ENCODE peak calls at places on chromosomes 16 and 17, in six cellular contexts. V, H, R, I, P and M are unnamed samples.

GRCh38 chr17:47119746-47120520 is 69.2 kb downstream of the CDC27 start:
- DNase-seq in P (no peak), I (no peak), V (no peak), R (no peak), H (peak), M (no peak)

GRCh38 chr16:30744146-30744545 is 4.1 kb upstream of the PHKG2 start:
- DNase-seq in P (no peak), V (no peak), R (no peak), I (no peak), H (no peak), M (no peak)

GRCh38 chr16:80993293-80993691 is 13.4 kb downstream of the CMC2 start:
- DNase-seq in R (no peak), H (peak), P (no peak), V (no peak), I (no peak), M (no peak)

GRCh38 chr16:19135896-19136438 is 22.2 kb downstream of the ITPRIPL2 start:
- DNase-seq in V (no peak), P (no peak), I (no peak), R (no peak), H (no peak), M (no peak)

GRCh38 chr17:68566145-68566738 is 34.9 kb downstream of the FAM20A start:
- DNase-seq in V (no peak), I (no peak), H (no peak), P (no peak), R (no peak), M (no peak)

GRCh38 chr16:29116980-29117379 is 132.1 kb downstream of the LAT start:
- DNase-seq in V (no peak), I (no peak), P (no peak), H (no peak), R (no peak), M (no peak)

GRCh38 chr16:70695351-70696070 is 9.7 kb upstream of the MTSS2 start:
- DNase-seq in H (no peak), I (no peak), P (no peak), V (no peak), R (no peak), M (peak)

GRCh38 chr16:54655171-54655590 is 275.5 kb upstream of the IRX5 start:
- DNase-seq in H (no peak), I (peak), V (no peak), P (no peak), R (peak), M (peak)

GRCh38 chr16:85395207-85395912 is 217.8 kb upstream of the GSE1 start:
- DNase-seq in R (peak), V (no peak), H (peak), P (peak), I (peak), M (peak)

GRCh38 chr17:82494236-82495055 is 25.1 kb upstream of the FOXK2 start:
- DNase-seq in H (peak), R (peak), I (peak), P (peak), V (peak), M (peak)

GRCh38 chr17:74466111-74466784 is at the start of gene CD300A:
- DNase-seq in P (no peak), I (no peak), H (no peak), R (no peak), V (peak), M (no peak)

GRCh38 chr16:80317132-80318098 is 223.4 kb upstream of the DYNLRB2 start:
- DNase-seq in I (no peak), P (no peak), H (no peak), V (peak), R (no peak), M (no peak)

GRCh38 chr16:81842564-81843242 is 63.6 kb downstream of the PLCG2 start:
- DNase-seq in R (no peak), V (no peak), I (no peak), P (no peak), H (no peak), M (no peak)

GRCh38 chr16:65532218-65532617 is 410.4 kb upstream of the CDH11 start:
- DNase-seq in P (no peak), I (no peak), V (no peak), R (no peak), H (no peak), M (no peak)

GRCh38 chr16:85752511-85753420 is 1.9 kb upstream of the C16orf74 start:
- DNase-seq in P (no peak), R (no peak), I (no peak), V (peak), H (no peak), M (peak)

GRCh38 chr17:40951011-40951622 is 13.7 kb upstream of the KRT23 start:
- DNase-seq in V (no peak), H (no peak), P (no peak), I (no peak), R (no peak), M (no peak)

GRCh38 chr17:77317091-77317519 is 176.3 kb downstream of the SEC14L1 start:
- DNase-seq in I (peak), H (no peak), P (peak), R (peak), V (no peak), M (no peak)

GRCh38 chr17:49755681-49756283 is 8.1 kb downstream of the FAM117A start:
- DNase-seq in H (no peak), V (no peak), P (no peak), I (no peak), R (no peak), M (no peak)

GRCh38 chr17:3935140-3935542 is 18.9 kb upstream of the P2RX1 start:
- DNase-seq in H (peak), R (no peak), P (no peak), I (no peak), V (peak), M (peak)

GRCh38 chr16:86579268-86580062 is 1.1 kb downstream of the FOXL1 start:
- DNase-seq in R (peak), V (no peak), P (no peak), H (no peak), I (peak), M (no peak)

GRCh38 chr16:12086861-12087260 is 110.3 kb downstream of the SNX29 start:
- DNase-seq in R (no peak), V (no peak), H (no peak), I (no peak), P (peak), M (no peak)

GRCh38 chr17:75077490-75078096 is 10.2 kb upstream of the SLC16A5 start:
- DNase-seq in V (peak), P (peak), R (peak), H (no peak), I (no peak), M (no peak)

GRCh38 chr17:83178533-83179201 is 99.3 kb downstream of the METRNL start:
- DNase-seq in H (no peak), P (peak), R (no peak), I (peak), V (peak), M (no peak)

GRCh38 chr16:24863582-24864437 is 18.0 kb downstream of the SLC5A11 start:
- DNase-seq in I (no peak), P (no peak), H (no peak), V (no peak), R (no peak), M (no peak)

GRCh38 chr17:76570457-76570856 is 15.2 kb downstream of the ST6GALNAC2 start:
- DNase-seq in V (peak), I (no peak), R (no peak), P (no peak), H (no peak), M (no peak)

GRCh38 chr16:58814348-58814801 is 80.3 kb upstream of the GOT2 start:
- DNase-seq in I (no peak), H (peak), V (peak), R (no peak), P (no peak), M (peak)

GRCh38 chr16:35573407-35573806 is 2114.0 kb downstream of the TP53TG3F start:
- DNase-seq in R (no peak), I (no peak), P (no peak), H (no peak), V (no peak), M (no peak)

GRCh38 chr17:7478276-7479138 is 924 bp downstream of the ZBTB4 start:
- DNase-seq in I (no peak), V (no peak), H (no peak), P (peak), R (peak), M (no peak)

GRCh38 chr17:69552986-69553667 is 138.6 kb downstream of the MAP2K6 start:
- DNase-seq in R (no peak), I (no peak), H (no peak), P (no peak), V (no peak), M (no peak)

GRCh38 chr16:1089822-1090619 is 6.0 kb downstream of the C1QTNF8 start:
- DNase-seq in H (no peak), R (peak), V (no peak), I (peak), P (peak), M (no peak)

GRCh38 chr17:70797166-70797565 is 627.8 kb downstream of the KCNJ2 start:
- DNase-seq in I (no peak), V (no peak), H (no peak), P (no peak), R (no peak), M (no peak)

DNA sequence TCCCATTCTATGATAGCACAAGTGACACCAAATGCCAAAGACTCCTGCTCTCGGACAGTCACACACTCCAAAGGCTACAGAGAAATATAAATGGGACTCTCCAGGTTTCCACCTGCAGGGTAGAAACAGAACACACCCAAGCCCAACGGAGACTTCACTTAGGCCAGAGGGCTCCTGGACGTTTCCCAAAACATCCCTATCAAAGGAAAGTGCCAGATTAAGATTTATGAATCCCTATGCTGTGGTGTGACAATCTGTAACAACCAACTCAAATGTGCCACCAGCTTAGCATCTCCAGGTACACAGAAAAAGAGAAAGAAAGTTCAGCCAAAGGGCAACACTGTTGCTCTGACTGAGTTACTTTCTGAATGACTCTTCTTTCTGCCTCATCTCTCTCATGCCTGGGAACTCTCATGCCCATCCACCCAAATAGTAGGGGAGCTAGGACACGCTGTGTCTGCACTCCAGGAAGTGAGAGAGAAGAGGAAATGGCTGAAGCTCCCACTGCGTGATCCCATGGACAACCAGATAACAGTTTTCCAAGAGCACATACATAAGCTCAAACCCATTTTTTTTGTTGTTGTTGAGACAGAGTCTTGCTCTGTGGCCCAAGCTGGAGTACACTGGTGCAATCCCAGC is 49.7 kb downstream of the SMG6 start:
- DNase-seq in R (no peak), P (no peak), I (no peak), H (no peak), V (no peak), M (no peak)
- H3K27ac ChIP-seq in R (no peak), P (no peak), I (no peak), H (no peak), V (no peak), M (no peak)

DNA sequence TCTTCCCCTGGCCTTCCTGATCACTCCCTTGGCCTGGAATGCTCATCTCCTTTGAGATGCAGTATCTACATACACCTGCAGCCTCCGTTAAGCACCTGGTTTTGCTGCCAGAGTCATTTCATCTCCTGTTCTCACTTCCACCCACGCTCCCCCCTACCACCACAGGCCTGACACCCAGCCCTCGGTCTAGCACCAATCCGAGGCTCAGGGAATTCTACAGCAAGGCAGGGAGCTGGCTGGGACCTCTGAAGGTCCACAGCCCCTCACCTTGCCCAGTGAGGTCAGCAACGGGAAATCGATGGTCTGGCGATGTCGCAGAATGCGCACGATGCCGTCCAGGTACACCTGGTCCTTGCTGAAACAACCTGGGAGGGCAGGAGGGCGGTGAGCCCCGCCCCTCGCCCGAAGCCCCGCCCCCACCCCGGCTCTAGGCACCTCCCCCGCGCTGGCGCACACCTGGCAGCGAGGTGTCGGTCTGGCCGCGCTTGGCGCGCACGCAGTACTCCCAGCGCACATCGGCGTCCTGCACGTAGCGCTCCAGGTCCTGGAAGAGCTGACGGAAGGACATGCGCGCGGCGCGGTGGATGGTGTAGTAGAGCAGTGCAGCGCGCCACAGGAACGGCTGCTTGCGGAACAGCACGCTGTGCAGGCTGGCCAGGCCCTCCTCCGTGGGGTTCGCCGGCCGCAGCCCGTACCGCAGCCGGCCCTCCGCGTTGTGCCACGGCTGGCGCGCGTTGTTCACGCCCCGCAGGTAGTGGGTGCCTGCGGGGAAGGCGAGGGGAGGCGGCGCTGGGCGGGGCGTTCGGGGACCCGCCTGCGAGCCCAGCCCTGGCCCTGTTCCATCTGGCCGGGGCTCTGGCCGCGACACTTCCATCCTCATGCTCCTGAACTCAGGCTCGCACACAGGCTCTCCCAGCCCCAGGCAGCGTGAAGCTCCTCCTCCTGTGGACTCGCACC is 5.7 kb downstream of the MATCAP1 start:
- DNase-seq in R (peak), I (no peak), P (peak), V (peak), H (no peak), M (no peak)
- H3K27ac ChIP-seq in R (peak), I (no peak), P (no peak), V (no peak), H (no peak), M (no peak)

GRCh38 chr16:4846901-4847773 is at the start of the genes GLYR1 and UBN1:
- DNase-seq in V (peak), I (peak), R (peak), P (peak), H (peak), M (peak)

GRCh38 chr16:4852221-4852872 is 5.1 kb downstream of the UBN1 start:
- DNase-seq in V (no peak), I (peak), R (no peak), H (no peak), P (no peak), M (no peak)

GRCh38 chr16:4846503-4846900 is 586 bp downstream of the GLYR1 start:
- DNase-seq in V (peak), R (no peak), I (peak), H (no peak), P (peak), M (peak)

GRCh38 chr16:4847774-4848587 is 700 bp downstream of the UBN1 start:
- DNase-seq in H (no peak), P (peak), R (peak), V (peak), I (peak), M (peak)

GRCh38 chr16:4850211-4850610 is 2.9 kb downstream of the UBN1 start:
- DNase-seq in H (no peak), V (no peak), R (no peak), P (no peak), I (no peak), M (no peak)
- H3K27ac ChIP-seq in H (no peak), V (no peak), R (peak), P (no peak), I (no peak), M (no peak)

DNA sequence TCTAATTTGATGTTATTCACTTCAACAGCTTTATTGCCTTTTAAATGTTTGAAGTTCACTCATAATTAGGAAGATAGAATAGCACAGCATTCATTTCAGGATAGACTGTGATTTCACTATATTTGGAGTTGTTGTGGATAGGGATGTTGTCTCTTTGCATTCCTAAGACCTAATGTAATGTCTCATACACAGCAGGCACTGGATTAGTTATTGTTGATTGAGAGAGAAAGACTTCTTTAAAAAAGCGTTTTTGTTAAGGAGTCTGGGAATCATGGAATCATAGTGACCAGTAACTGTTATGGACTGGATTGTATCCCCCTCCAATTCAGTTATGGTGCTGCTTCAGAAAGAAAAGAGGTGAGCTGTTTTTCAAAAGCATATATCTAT is 122.0 kb downstream of the USP22 start:
- DNase-seq in I (no peak), H (no peak), V (no peak), P (no peak), R (no peak), M (no peak)
- H3K27ac ChIP-seq in I (peak), H (no peak), V (no peak), P (no peak), R (peak), M (no peak)

GRCh38 chr16:87829988-87830672 is 39.2 kb downstream of the SLC7A5 start:
- DNase-seq in H (no peak), I (no peak), V (no peak), R (no peak), P (no peak), M (no peak)
- H3K27ac ChIP-seq in H (no peak), I (no peak), V (no peak), R (no peak), P (no peak), M (no peak)

DNA sequence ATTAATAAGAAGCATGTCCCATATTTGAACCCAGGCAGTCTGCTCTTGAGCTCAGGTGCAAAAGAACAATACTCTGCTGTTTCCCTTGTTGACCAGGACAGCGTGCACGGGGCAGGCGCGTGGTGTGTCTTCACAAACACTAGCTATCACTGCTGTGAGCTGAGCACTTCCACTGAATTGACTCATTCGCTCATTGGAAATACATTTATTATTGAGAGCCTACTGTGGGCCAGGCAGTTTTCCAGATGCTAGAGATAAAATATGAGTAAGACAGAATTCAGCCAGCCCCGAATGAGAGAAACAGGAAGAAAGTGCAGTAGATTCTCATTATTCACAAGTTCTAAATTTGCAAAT is 1.7 kb downstream of the CHD9 start:
- DNase-seq in I (no peak), H (no peak), V (no peak), R (no peak), P (no peak), M (no peak)
- H3K27ac ChIP-seq in I (no peak), H (no peak), V (no peak), R (peak), P (no peak), M (no peak)

GRCh38 chr16:3189869-3190268 is 1.9 kb downstream of the OR1F1 start:
- DNase-seq in P (no peak), H (no peak), I (no peak), R (no peak), V (no peak), M (no peak)

GRCh38 chr16:3187798-3188674 is at the start of gene OR1F1:
- DNase-seq in P (no peak), H (no peak), V (peak), R (no peak), I (no peak), M (peak)

GRCh38 chr16:3188675-3188924 is 596 bp downstream of the OR1F1 start:
- DNase-seq in H (no peak), P (no peak), R (no peak), V (no peak), I (no peak), M (no peak)

GRCh38 chr16:3188925-3189825 is 1.2 kb downstream of the OR1F1 start:
- DNase-seq in I (no peak), P (no peak), R (no peak), V (peak), H (no peak), M (peak)

GRCh38 chr16:3186946-3187690 is 886 bp upstream of the OR1F1 start:
- DNase-seq in P (peak), V (no peak), R (no peak), H (no peak), I (no peak), M (no peak)
- H3K27ac ChIP-seq in P (no peak), V (no peak), R (no peak), H (no peak), I (no peak), M (no peak)

GRCh38 chr16:89096768-89097527 is 3.3 kb downstream of the ACSF3 start:
- DNase-seq in I (no peak), R (no peak), V (no peak), P (no peak), H (no peak), M (no peak)
- H3K27ac ChIP-seq in I (no peak), R (no peak), V (no peak), P (no peak), H (no peak), M (no peak)

DNA sequence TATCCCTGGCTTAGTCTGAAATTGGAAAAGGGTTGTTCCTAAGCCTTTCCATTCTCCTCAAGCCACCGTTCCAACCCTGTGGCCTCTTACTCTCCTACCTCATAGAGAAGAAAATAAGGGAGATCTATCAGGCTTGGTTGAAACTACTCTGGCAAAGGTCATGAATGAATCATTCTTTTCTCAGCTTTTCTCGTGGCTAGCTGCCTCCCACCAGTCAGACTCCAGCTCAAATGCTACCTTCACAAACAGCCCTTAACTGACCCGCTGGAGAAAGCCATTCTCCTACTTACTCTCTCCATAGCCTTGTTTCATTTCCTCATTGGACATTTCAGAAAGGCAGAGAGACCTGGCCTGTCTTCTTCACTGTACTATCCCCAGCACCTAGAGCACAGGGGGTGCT is 8.9 kb downstream of the MYH10 start:
- DNase-seq in R (no peak), H (no peak), V (no peak), P (no peak), I (no peak), M (no peak)
- H3K27ac ChIP-seq in R (peak), H (peak), V (no peak), P (peak), I (peak), M (no peak)